ENCODE peak calls at places on chromosomes 6 and 20, in seven cellular contexts. One of them, this sample, is unnamed.
A peak's percentile ranks its signal among the peaks of the same experiment; 100 is the strongest.

GRCh38 chr6:147530132-147531060 is 21.9 kb downstream of the SAMD5 start:
- DNase-seq in uterus: no peak
- DNase-seq in IMR-90: no peak
- DNase-seq in neural progenitor cell: no peak
- DNase-seq in H1: no peak
- DNase-seq in spleen: no peak
- DNase-seq in heart right ventricle: no peak
- DNase-seq in this sample: no peak

GRCh38 chr6:47292944-47293343 is 16.8 kb downstream of the TNFRSF21 start:
- DNase-seq in uterus: no peak
- DNase-seq in IMR-90: peak; percentile 35
- DNase-seq in neural progenitor cell: no peak
- DNase-seq in H1: no peak
- DNase-seq in spleen: no peak
- DNase-seq in heart right ventricle: no peak
- DNase-seq in this sample: no peak

GRCh38 chr6:122838060-122838780 is 49.2 kb downstream of the SMPDL3A start:
- DNase-seq in uterus: no peak
- DNase-seq in IMR-90: peak; percentile 33
- DNase-seq in neural progenitor cell: no peak
- DNase-seq in H1: no peak
- DNase-seq in spleen: no peak
- DNase-seq in heart right ventricle: no peak
- DNase-seq in this sample: no peak

GRCh38 chr20:21508230-21509078 is 5.4 kb downstream of the NKX2-2 start:
- DNase-seq in uterus: no peak
- DNase-seq in IMR-90: no peak
- DNase-seq in neural progenitor cell: peak; percentile 61
- DNase-seq in H1: no peak
- DNase-seq in spleen: no peak
- DNase-seq in heart right ventricle: no peak
- DNase-seq in this sample: no peak

GRCh38 chr20:47440857-47441773 is 60.6 kb upstream of the NCOA3 start:
- DNase-seq in uterus: no peak
- DNase-seq in IMR-90: peak; percentile 51
- DNase-seq in neural progenitor cell: no peak
- DNase-seq in H1: no peak
- DNase-seq in spleen: peak; percentile 8
- DNase-seq in heart right ventricle: no peak
- DNase-seq in this sample: no peak

GRCh38 chr20:19992996-19993908 is 23.9 kb upstream of the NAA20 start:
- DNase-seq in uterus: no peak
- DNase-seq in IMR-90: peak; percentile 91
- DNase-seq in neural progenitor cell: no peak
- DNase-seq in H1: no peak
- DNase-seq in spleen: no peak
- DNase-seq in heart right ventricle: no peak
- DNase-seq in this sample: no peak

GRCh38 chr6:67896476-67896875 is 738.6 kb upstream of the ADGRB3 start:
- DNase-seq in uterus: no peak
- DNase-seq in IMR-90: no peak
- DNase-seq in neural progenitor cell: no peak
- DNase-seq in H1: no peak
- DNase-seq in spleen: no peak
- DNase-seq in heart right ventricle: no peak
- DNase-seq in this sample: no peak

GRCh38 chr6:2630362-2630761 is 120.4 kb downstream of the MYLK4 start:
- DNase-seq in uterus: no peak
- DNase-seq in IMR-90: peak; percentile 99
- DNase-seq in neural progenitor cell: no peak
- DNase-seq in H1: no peak
- DNase-seq in spleen: no peak
- DNase-seq in heart right ventricle: no peak
- DNase-seq in this sample: peak; percentile 33

GRCh38 chr20:57082546-57082945 is 183.9 kb downstream of the BMP7 start:
- DNase-seq in uterus: no peak
- DNase-seq in IMR-90: no peak
- DNase-seq in neural progenitor cell: no peak
- DNase-seq in H1: no peak
- DNase-seq in spleen: peak; percentile 64
- DNase-seq in heart right ventricle: no peak
- DNase-seq in this sample: no peak

GRCh38 chr20:10469599-10469998 is 34.5 kb downstream of the SLX4IP start:
- DNase-seq in uterus: peak; percentile 73
- DNase-seq in IMR-90: peak; percentile 87
- DNase-seq in neural progenitor cell: peak; percentile 78
- DNase-seq in H1: peak; percentile 23
- DNase-seq in spleen: no peak
- DNase-seq in heart right ventricle: no peak
- DNase-seq in this sample: no peak

GRCh38 chr20:33789109-33789857 is 21.9 kb upstream of the CHMP4B start:
- DNase-seq in uterus: peak; percentile 79
- DNase-seq in IMR-90: peak; percentile 96
- DNase-seq in neural progenitor cell: no peak
- DNase-seq in H1: no peak
- DNase-seq in spleen: no peak
- DNase-seq in heart right ventricle: no peak
- DNase-seq in this sample: peak; percentile 75

GRCh38 chr20:58225490-58226200 is 2.8 kb downstream of the ANKRD60 start:
- DNase-seq in uterus: no peak
- DNase-seq in IMR-90: no peak
- DNase-seq in neural progenitor cell: no peak
- DNase-seq in H1: no peak
- DNase-seq in spleen: no peak
- DNase-seq in heart right ventricle: no peak
- DNase-seq in this sample: no peak

GRCh38 chr6:41785689-41786450 is 1.6 kb upstream of the TOMM6 start:
- DNase-seq in uterus: no peak
- DNase-seq in IMR-90: no peak
- DNase-seq in neural progenitor cell: no peak
- DNase-seq in H1: no peak
- DNase-seq in spleen: no peak
- DNase-seq in heart right ventricle: peak; percentile 42
- DNase-seq in this sample: no peak

GRCh38 chr6:170130201-170130621 is 160.7 kb downstream of the DLL1 start:
- DNase-seq in uterus: no peak
- DNase-seq in IMR-90: no peak
- DNase-seq in neural progenitor cell: no peak
- DNase-seq in H1: no peak
- DNase-seq in spleen: peak; percentile 64
- DNase-seq in heart right ventricle: peak; percentile 44
- DNase-seq in this sample: no peak

GRCh38 chr20:37917436-37917835 is 14.5 kb downstream of the VSTM2L start:
- DNase-seq in uterus: no peak
- DNase-seq in IMR-90: no peak
- DNase-seq in neural progenitor cell: peak; percentile 75
- DNase-seq in H1: no peak
- DNase-seq in spleen: no peak
- DNase-seq in heart right ventricle: no peak
- DNase-seq in this sample: no peak

GRCh38 chr6:111242452-111242851 is 155.1 kb downstream of the SLC16A10 start:
- DNase-seq in uterus: no peak
- DNase-seq in IMR-90: peak; percentile 82
- DNase-seq in neural progenitor cell: no peak
- DNase-seq in H1: no peak
- DNase-seq in spleen: no peak
- DNase-seq in heart right ventricle: no peak
- DNase-seq in this sample: no peak

GRCh38 chr6:75202676-75203131 is 3.1 kb downstream of the COL12A1 start:
- DNase-seq in uterus: peak; percentile 43
- DNase-seq in IMR-90: peak; percentile 46
- DNase-seq in neural progenitor cell: peak; percentile 21
- DNase-seq in H1: no peak
- DNase-seq in spleen: no peak
- DNase-seq in heart right ventricle: no peak
- DNase-seq in this sample: no peak
- H3K27ac ChIP-seq in uterus: peak overlapping the region; percentile 94
- H3K27ac ChIP-seq in IMR-90: peak overlapping the region; percentile 78
- H3K27ac ChIP-seq in neural progenitor cell: no peak overlapping the region
- H3K27ac ChIP-seq in H1: no peak overlapping the region
- H3K27ac ChIP-seq in spleen: peak overlapping the region; percentile 62
- H3K27ac ChIP-seq in heart right ventricle: peak overlapping the region; percentile 78
- H3K27ac ChIP-seq in this sample: no peak overlapping the region

GRCh38 chr6:78308025-78308424 is 559.3 kb upstream of the IRAK1BP1 start:
- DNase-seq in uterus: no peak
- DNase-seq in IMR-90: no peak
- DNase-seq in neural progenitor cell: peak; percentile 47
- DNase-seq in H1: no peak
- DNase-seq in spleen: no peak
- DNase-seq in heart right ventricle: no peak
- DNase-seq in this sample: no peak
- TF ChIP-seq CTCF in uterus: no peak
- TF ChIP-seq CTCF in IMR-90: no peak
- TF ChIP-seq CTCF in neural progenitor cell: peak; percentile 42
- TF ChIP-seq CTCF in H1: no peak
- TF ChIP-seq CTCF in spleen: no peak
- TF ChIP-seq CTCF in heart right ventricle: no peak
- TF ChIP-seq CTCF in this sample: no peak

GRCh38 chr6:138977242-138977641 is 10.8 kb downstream of the REPS1 start:
- DNase-seq in uterus: no peak
- DNase-seq in IMR-90: no peak
- DNase-seq in neural progenitor cell: no peak
- DNase-seq in H1: no peak
- DNase-seq in spleen: no peak
- DNase-seq in heart right ventricle: no peak
- DNase-seq in this sample: no peak
- H3K4me1 ChIP-seq in uterus: peaks cover 10% of the 10 kb centered on the region
- H3K4me1 ChIP-seq in IMR-90: no peaks in the 10 kb centered on the region
- H3K4me1 ChIP-seq in neural progenitor cell: peaks cover 66% of the 10 kb centered on the region
- H3K4me1 ChIP-seq in H1: peaks cover 3% of the 10 kb centered on the region
- H3K4me1 ChIP-seq in spleen: peaks cover 77% of the 10 kb centered on the region
- H3K4me1 ChIP-seq in heart right ventricle: peaks cover 32% of the 10 kb centered on the region
- H3K4me1 ChIP-seq in this sample: peaks cover 14% of the 10 kb centered on the region

GRCh38 chr6:16204653-16205376 is 33.6 kb upstream of the GMPR start:
- DNase-seq in uterus: no peak
- DNase-seq in IMR-90: no peak
- DNase-seq in neural progenitor cell: no peak
- DNase-seq in H1: no peak
- DNase-seq in spleen: no peak
- DNase-seq in heart right ventricle: no peak
- DNase-seq in this sample: no peak

GRCh38 chr6:16208989-16209388 is 29.4 kb upstream of the GMPR start:
- DNase-seq in uterus: no peak
- DNase-seq in IMR-90: no peak
- DNase-seq in neural progenitor cell: no peak
- DNase-seq in H1: no peak
- DNase-seq in spleen: no peak
- DNase-seq in heart right ventricle: no peak
- DNase-seq in this sample: no peak

GRCh38 chr6:16205377-16206144 is 32.8 kb upstream of the GMPR start:
- DNase-seq in uterus: no peak
- DNase-seq in IMR-90: peak; percentile 91
- DNase-seq in neural progenitor cell: no peak
- DNase-seq in H1: no peak
- DNase-seq in spleen: no peak
- DNase-seq in heart right ventricle: no peak
- DNase-seq in this sample: no peak

GRCh38 chr6:16209539-16209938 is 28.8 kb upstream of the GMPR start:
- DNase-seq in uterus: no peak
- DNase-seq in IMR-90: no peak
- DNase-seq in neural progenitor cell: no peak
- DNase-seq in H1: no peak
- DNase-seq in spleen: no peak
- DNase-seq in heart right ventricle: no peak
- DNase-seq in this sample: no peak

GRCh38 chr6:16206595-16207037 is 31.8 kb upstream of the GMPR start:
- DNase-seq in uterus: peak; percentile 79
- DNase-seq in IMR-90: peak; percentile 87
- DNase-seq in neural progenitor cell: peak; percentile 67
- DNase-seq in H1: no peak
- DNase-seq in spleen: no peak
- DNase-seq in heart right ventricle: no peak
- DNase-seq in this sample: no peak
- H3K27ac ChIP-seq in uterus: peak overlapping the region; percentile 45
- H3K27ac ChIP-seq in IMR-90: no peak overlapping the region
- H3K27ac ChIP-seq in neural progenitor cell: no peak overlapping the region
- H3K27ac ChIP-seq in H1: no peak overlapping the region
- H3K27ac ChIP-seq in spleen: peak overlapping the region; percentile 15
- H3K27ac ChIP-seq in heart right ventricle: peak overlapping the region; percentile 17
- H3K27ac ChIP-seq in this sample: no peak overlapping the region

GRCh38 chr6:117906905-117907599 is at the start of gene SLC35F1:
- DNase-seq in uterus: no peak
- DNase-seq in IMR-90: peak; percentile 1
- DNase-seq in neural progenitor cell: peak; percentile 89
- DNase-seq in H1: no peak
- DNase-seq in spleen: no peak
- DNase-seq in heart right ventricle: peak; percentile 19
- DNase-seq in this sample: peak; percentile 74
- TF ChIP-seq CTCF in uterus: peak; percentile 41
- TF ChIP-seq CTCF in IMR-90: peak; percentile 22
- TF ChIP-seq CTCF in neural progenitor cell: peak; percentile 60
- TF ChIP-seq CTCF in H1: peak; percentile 79
- TF ChIP-seq CTCF in spleen: no peak
- TF ChIP-seq CTCF in heart right ventricle: peak; percentile 23
- TF ChIP-seq CTCF in this sample: peak; percentile 14

This sample was measured in pancreas.